ENCODE peak calls at places on chromosomes 13 and 19, in five cellular contexts. K is tibial nerve, L is psoas muscle, M is breast epithelium, O is progenitor cell of endocrine pancreas. F is an unnamed sample.
A peak's percentile ranks its signal among the peaks of the same experiment; 100 is the strongest.

GRCh38 chr19:32719611-32720059 is at the start of gene TDRD12:
- DNase-seq in O (no peak), K (no peak), M (no peak), L (no peak), F (no peak)

GRCh38 chr13:35744566-35745203 is 268.2 kb upstream of the MAB21L1 start:
- DNase-seq in O (no peak), K (no peak), M (no peak), L (no peak), F (no peak)

GRCh38 chr13:31556376-31556775 is 182.9 kb upstream of the RXFP2 start:
- DNase-seq in K (no peak), L (no peak), O (no peak), M (no peak), F (peak; percentile 52)

GRCh38 chr13:109712187-109712601 is 74.2 kb downstream of the IRS2 start:
- DNase-seq in M (no peak), L (no peak), K (no peak), O (no peak), F (no peak)

GRCh38 chr13:99058527-99059495 is 80.9 kb upstream of the DOCK9 start:
- DNase-seq in O (no peak), M (no peak), L (no peak), K (no peak), F (no peak)

GRCh38 chr13:101626925-101627555 is 174.6 kb downstream of the ITGBL1 start:
- DNase-seq in M (no peak), O (no peak), K (no peak), L (no peak), F (no peak)

GRCh38 chr13:63551731-63552130 is 2136.1 kb upstream of the PCDH20 start:
- DNase-seq in M (no peak), O (no peak), K (no peak), L (no peak), F (no peak)

GRCh38 chr13:109968876-109969577 is 182.6 kb upstream of the IRS2 start:
- DNase-seq in L (no peak), M (no peak), K (no peak), O (no peak), F (no peak)

GRCh38 chr19:55304279-55304978 is 20.6 kb downstream of the BRSK1 start:
- DNase-seq in K (no peak), M (no peak), O (no peak), L (no peak), F (no peak)

GRCh38 chr13:95636853-95637252 is 7.7 kb downstream of the DZIP1 start:
- DNase-seq in M (no peak), K (no peak), O (no peak), L (no peak), F (no peak)

GRCh38 chr19:485122-485521 is 11.2 kb upstream of the MADCAM1 start:
- DNase-seq in L (no peak), K (no peak), M (no peak), O (no peak), F (no peak)

GRCh38 chr13:90453342-90453741 is 894.1 kb upstream of the MIR17HG start:
- DNase-seq in L (no peak), O (no peak), M (no peak), K (no peak), F (no peak)

GRCh38 chr13:76856141-76856571 is 30.0 kb downstream of the KCTD12 start:
- DNase-seq in K (no peak), L (no peak), O (no peak), M (no peak), F (peak; percentile 28)

GRCh38 chr13:74128171-74128767 is 5.9 kb downstream of the KLF12 start:
- DNase-seq in M (no peak), L (no peak), K (no peak), O (no peak), F (no peak)

GRCh38 chr19:23795462-23795861 is 36.8 kb upstream of the ZNF681 start:
- DNase-seq in M (no peak), K (no peak), L (no peak), O (no peak), F (no peak)

GRCh38 chr19:681029-681626 is 4.9 kb downstream of the FSTL3 start:
- DNase-seq in L (no peak), O (no peak), M (peak; percentile 53), K (peak; percentile 91), F (peak; percentile 84)

GRCh38 chr13:28273919-28274318 is 135.6 kb downstream of the PAN3 start:
- DNase-seq in L (no peak), M (no peak), O (no peak), K (no peak), F (no peak)

GRCh38 chr19:28009696-28010095 is 1203.3 kb downstream of the UQCRFS1 start:
- DNase-seq in L (no peak), K (no peak), M (no peak), O (no peak), F (no peak)

GRCh38 chr13:41554626-41555386 is 97.5 kb downstream of the RGCC start:
- DNase-seq in K (no peak), M (no peak), O (no peak), L (no peak), F (no peak)

GRCh38 chr13:91464336-91464735 is 65.9 kb downstream of the GPC5 start:
- DNase-seq in M (no peak), K (no peak), O (no peak), L (no peak), F (no peak)

GRCh38 chr19:41872775-41873647 is 4.1 kb upstream of the CD79A start:
- DNase-seq in M (peak; percentile 82), L (peak; percentile 42), O (peak; percentile 74), K (no peak), F (no peak)

GRCh38 chr13:21501709-21502108 is 42.6 kb upstream of the ZDHHC20 start:
- DNase-seq in M (no peak), K (no peak), L (no peak), O (no peak), F (no peak)

GRCh38 chr13:24396821-24397220 is 87.4 kb downstream of the C1QTNF9 start:
- DNase-seq in K (no peak), M (no peak), L (no peak), O (no peak), F (no peak)

GRCh38 chr19:57290970-57291369 is 10.7 kb downstream of the ZNF460 start:
- DNase-seq in O (no peak), L (no peak), K (no peak), M (no peak), F (no peak)

GRCh38 chr13:112066624-112067004 is 335 bp upstream of the SOX1 start:
- DNase-seq in O (no peak), M (no peak), K (no peak), L (peak; percentile 38), F (no peak)

GRCh38 chr19:51799311-51799997 is 4.5 kb downstream of the FPR3 start:
- DNase-seq in L (peak; percentile 73), O (no peak), M (peak; percentile 75), K (peak; percentile 37), F (peak; percentile 83)

GRCh38 chr13:64749301-64749700 is 2480.8 kb downstream of the PCDH9 start:
- DNase-seq in M (no peak), K (no peak), O (no peak), L (no peak), F (no peak)

GRCh38 chr13:49585220-49586157 is at the start of gene RCBTB1:
- DNase-seq in M (peak; percentile 67), K (peak; percentile 18), L (peak; percentile 70), O (peak; percentile 55), F (no peak)

GRCh38 chr13:82878536-82878935 is 1003.7 kb downstream of the SLITRK1 start:
- DNase-seq in L (no peak), M (no peak), K (no peak), O (no peak), F (no peak)

GRCh38 chr19:7645656-7646425 is 8.9 kb downstream of the STXBP2 start:
- DNase-seq in K (no peak), O (no peak), L (no peak), M (no peak), F (no peak)

GRCh38 chr13:49421391-49421790 is 22.5 kb downstream of the CAB39L start:
- DNase-seq in M (no peak), K (no peak), O (no peak), L (no peak), F (no peak)

GRCh38 chr19:16207490-16208025 is 9.8 kb downstream of the AP1M1 start:
- DNase-seq in O (no peak), L (no peak), K (no peak), M (no peak), F (no peak)

GRCh38 chr13:51453959-51454703 is 1.3 kb upstream of the INTS6 start:
- DNase-seq in M (no peak), O (no peak), L (no peak), K (no peak), F (no peak)

GRCh38 chr19:40501599-40501998 is 34.8 kb downstream of the SPTBN4 start:
- DNase-seq in O (no peak), M (no peak), L (no peak), K (no peak), F (no peak)

GRCh38 chr13:97515643-97516042 is 81.7 kb downstream of the RAP2A start:
- DNase-seq in O (no peak), K (no peak), L (no peak), M (no peak), F (no peak)

DNA sequence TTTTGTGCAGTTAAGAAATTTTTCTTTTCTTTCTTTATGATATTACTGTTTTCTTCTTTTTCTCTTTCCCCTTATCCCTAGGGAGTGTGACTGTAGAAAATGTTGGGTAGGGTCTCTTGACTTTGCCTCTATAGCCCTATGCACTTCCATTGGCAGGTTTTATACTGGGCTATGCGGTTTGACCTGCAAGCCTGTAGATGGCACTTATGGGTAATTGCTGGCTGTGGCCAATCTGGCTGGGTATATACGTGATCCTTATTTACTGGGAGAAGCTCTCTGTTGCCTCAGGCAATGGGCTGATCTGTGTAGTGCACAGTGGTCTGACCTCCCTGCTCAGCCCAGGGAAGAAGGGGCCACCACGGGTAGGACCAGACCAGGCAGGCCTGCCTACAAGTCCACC is 78.8 kb downstream of the RAP2A start:
- DNase-seq in O (no peak), L (no peak), M (no peak), K (no peak), F (no peak)
- TF ChIP-seq CTCF in O (no peak), L (no peak), M (no peak), K (no peak), F (no peak)

GRCh38 chr19:35987571-35987896 is 7.5 kb upstream of the SDHAF1 start:
- DNase-seq in L (no peak), K (no peak), M (no peak), O (no peak), F (no peak)
- TF ChIP-seq CTCF in L (no peak), K (no peak), M (no peak), O (peak; percentile 3), F (no peak)

GRCh38 chr13:72255908-72256307 is 388.9 kb upstream of the DACH1 start:
- DNase-seq in K (no peak), L (no peak), O (peak; percentile 14), M (no peak), F (no peak)
- TF ChIP-seq CTCF in K (peak; percentile 11), L (peak; percentile 16), O (peak; percentile 74), M (no peak), F (peak; percentile 75)

GRCh38 chr13:26600345-26600761 is 42.9 kb downstream of the WASF3 start:
- DNase-seq in K (no peak), L (no peak), M (no peak), O (no peak), F (no peak)

GRCh38 chr13:26601669-26602068 is 44.2 kb downstream of the WASF3 start:
- DNase-seq in L (no peak), K (no peak), O (no peak), M (no peak), F (no peak)

GRCh38 chr13:26602783-26603182 is 45.3 kb downstream of the WASF3 start:
- DNase-seq in K (no peak), M (no peak), L (no peak), O (no peak), F (no peak)

GRCh38 chr13:26604784-26605183 is 47.3 kb downstream of the WASF3 start:
- DNase-seq in O (no peak), L (peak; percentile 75), K (peak; percentile 64), M (no peak), F (no peak)

GRCh38 chr13:26605845-26606244 is 48.4 kb downstream of the WASF3 start:
- DNase-seq in M (no peak), O (no peak), K (no peak), L (no peak), F (no peak)
- TF ChIP-seq CTCF in M (no peak), O (peak; percentile 41), K (no peak), L (no peak), F (no peak)